ENCODE peak calls at places on chromosomes 6 and 20, in five cellular contexts. T, G, N, K and C are unnamed samples.

GRCh38 chr20:62710886-62711702 is 2.5 kb downstream of the NTSR1 start:
- DNase-seq in T (no peak), K (no peak), N (no peak), G (no peak), C (no peak)

GRCh38 chr6:127518212-127518709 is 874 bp downstream of the MTCL3 start:
- DNase-seq in K (no peak), G (no peak), T (no peak), N (no peak), C (no peak)

GRCh38 chr6:24910850-24911712 is 24.7 kb downstream of the RIPOR2 start:
- DNase-seq in G (peak; percentile 49), N (peak; percentile 45), K (no peak), T (peak; percentile 52), C (no peak)

GRCh38 chr20:57133926-57134650 is 132.4 kb downstream of the BMP7 start:
- DNase-seq in N (no peak), G (no peak), K (no peak), T (no peak), C (no peak)

GRCh38 chr6:1986454-1987243 is 258.8 kb downstream of the GMDS start:
- DNase-seq in T (no peak), K (no peak), N (no peak), G (no peak), C (no peak)

GRCh38 chr20:34104059-34104458 is 8.0 kb downstream of the EIF2S2 start:
- DNase-seq in N (no peak), K (no peak), G (no peak), T (no peak), C (no peak)

GRCh38 chr20:2508631-2509467 is at the start of gene ZNF343:
- DNase-seq in T (peak; percentile 77), N (peak; percentile 80), K (peak; percentile 31), G (peak; percentile 78), C (no peak)

GRCh38 chr6:90025418-90026089 is 131.3 kb downstream of the GJA10 start:
- DNase-seq in T (no peak), N (no peak), K (no peak), G (no peak), C (no peak)

GRCh38 chr6:19697744-19698290 is 139.4 kb upstream of the ID4 start:
- DNase-seq in T (no peak), N (no peak), K (no peak), G (no peak), C (no peak)

GRCh38 chr6:161101517-161101916 is 109.9 kb downstream of the MAP3K4 start:
- DNase-seq in K (no peak), T (no peak), N (no peak), G (no peak), C (no peak)

GRCh38 chr6:99297415-99297814 is 52.1 kb downstream of the FAXC start:
- DNase-seq in T (no peak), K (no peak), G (no peak), N (no peak), C (no peak)

GRCh38 chr6:119543332-119543731 is 193.8 kb upstream of the MAN1A1 start:
- DNase-seq in T (no peak), K (no peak), G (no peak), N (no peak), C (no peak)

DNA sequence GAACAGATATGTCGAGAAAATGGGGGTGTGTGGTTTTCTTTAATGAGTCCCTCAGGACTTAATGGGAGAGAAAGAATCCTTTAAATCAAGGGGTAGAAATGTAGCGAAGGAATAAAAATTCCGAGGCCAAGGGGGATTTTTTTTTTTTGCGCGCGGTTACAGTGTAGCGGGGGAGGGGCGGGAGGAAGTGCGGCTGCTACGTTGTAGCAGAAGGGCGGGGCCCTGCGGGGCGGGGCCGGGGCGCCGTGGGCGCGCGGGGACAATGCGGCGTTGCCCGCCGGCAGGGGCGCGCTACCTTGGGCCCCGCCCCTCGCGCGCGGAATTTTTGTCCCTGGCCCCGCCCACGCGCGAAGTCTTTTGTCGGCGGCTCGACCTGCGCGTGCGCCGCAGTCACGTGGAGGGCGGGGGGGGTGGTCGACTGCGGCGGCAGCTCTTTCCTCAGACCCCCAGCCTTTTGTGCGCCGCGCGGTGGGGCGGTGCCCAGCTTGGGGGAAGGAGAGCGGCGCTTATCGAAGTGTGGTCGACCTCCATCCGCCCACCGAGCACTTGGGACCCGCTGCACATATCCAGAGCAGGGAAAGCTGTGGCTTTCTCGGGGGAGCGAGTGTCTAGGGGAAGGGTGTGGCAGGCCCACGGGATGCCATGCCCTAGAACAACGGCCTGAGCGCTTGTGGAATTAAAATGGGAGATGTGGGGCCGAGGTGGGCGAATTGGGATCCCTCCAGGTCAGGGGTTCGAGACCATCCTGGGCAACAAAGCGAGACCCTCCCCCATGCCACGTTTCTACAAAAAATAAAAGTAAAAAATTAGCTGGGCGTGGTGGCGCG is 1.3 kb downstream of the TUBB start:
- DNase-seq in T (peak; percentile 89), K (no peak), N (peak; percentile 93), G (peak; percentile 88), C (no peak)
- TF ChIP-seq POLR2A in T (no peak), K (no peak), N (no peak), G (no peak), C (peak; percentile 58)

GRCh38 chr20:30376767-30377658 is 880.5 kb upstream of the DEFB115 start:
- DNase-seq in T (peak; percentile 75), K (peak; percentile 27), N (peak; percentile 61), G (peak; percentile 71), C (no peak)
- TF ChIP-seq POLR2A in T (peak; percentile 41), K (no peak), N (no peak), G (no peak), C (no peak)

DNA sequence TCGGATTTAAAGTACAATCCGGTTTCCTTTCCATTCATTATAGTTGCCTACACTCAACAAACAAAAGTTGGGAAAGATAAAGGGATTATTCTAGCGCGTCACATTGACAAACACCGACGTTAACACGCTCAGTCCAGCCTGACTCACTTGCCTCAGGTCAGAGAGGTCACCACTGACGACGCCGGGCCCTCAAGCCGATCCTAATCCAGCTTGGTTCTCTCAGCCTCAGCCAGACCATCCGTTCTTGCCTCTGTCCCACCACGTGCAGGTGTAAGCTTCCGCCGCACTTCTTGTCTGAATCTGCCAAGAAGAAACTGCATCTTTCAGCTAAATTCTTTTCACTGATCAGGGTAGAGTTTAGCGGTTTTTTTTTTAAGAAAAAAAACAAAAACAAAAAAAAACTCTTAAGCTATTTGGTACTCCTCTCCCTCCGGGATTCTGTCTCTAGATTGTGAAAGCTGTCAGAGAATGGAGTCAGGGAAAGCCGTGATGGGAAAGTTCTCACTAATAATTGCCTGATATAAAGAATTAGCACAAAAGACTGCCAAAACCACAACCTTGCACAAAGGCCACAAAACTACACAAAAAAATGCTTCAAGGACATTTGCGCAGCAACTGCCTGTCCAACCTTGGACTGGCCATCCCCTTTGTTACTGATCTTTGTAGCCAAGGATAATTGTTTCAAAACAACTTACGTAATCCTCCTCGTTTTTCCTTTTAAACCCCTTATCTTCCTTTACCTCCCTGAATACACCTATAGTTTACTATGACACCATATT is 1.2 kb upstream of the PHF10 start:
- DNase-seq in G (peak; percentile 54), K (no peak), N (peak; percentile 82), T (peak; percentile 34), C (no peak)
- TF ChIP-seq POLR2A in G (no peak), K (no peak), N (no peak), T (no peak), C (no peak)

DNA sequence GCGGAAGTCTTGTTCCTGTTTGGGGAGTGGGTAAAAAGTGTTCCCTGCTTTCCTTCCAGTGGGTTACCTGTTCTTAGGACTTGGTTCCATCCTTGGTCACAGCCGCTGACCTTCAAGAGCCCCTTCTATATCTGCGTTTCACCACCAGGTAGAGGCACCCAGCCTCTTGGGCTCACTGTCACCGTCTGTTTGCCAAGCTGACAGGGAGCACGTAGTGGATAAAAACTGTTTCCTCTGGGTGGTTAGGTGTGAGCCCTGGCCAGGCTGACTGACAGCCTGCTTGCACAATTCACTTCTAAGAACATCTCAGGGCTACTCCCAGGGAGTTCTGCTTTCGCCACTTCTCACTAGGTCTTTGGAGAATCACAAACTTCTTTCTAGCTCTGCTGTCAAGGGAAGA is 1.8 kb upstream of the JPH2 start:
- DNase-seq in N (no peak), K (no peak), T (no peak), G (no peak), C (no peak)
- TF ChIP-seq POLR2A in N (no peak), K (no peak), T (no peak), G (no peak), C (no peak)